ENCODE peak calls at places on chromosomes 4 and X, in six cellular contexts. One of them, this sample, is unnamed.

GRCh38 chrX:30659421-30659820 is 6.2 kb downstream of the GK start:
- DNase-seq in fibroblast of lung: peak; percentile 95
- DNase-seq in ovary: no peak
- DNase-seq in omental fat pad: no peak
- DNase-seq in nephron progenitor cell: no peak
- DNase-seq in fibroblast of pulmonary artery: peak; percentile 91
- DNase-seq in this sample: no peak

GRCh38 chrX:41382699-41383645 is 49.0 kb downstream of the DDX3X start:
- DNase-seq in fibroblast of lung: peak; percentile 63
- DNase-seq in ovary: no peak
- DNase-seq in omental fat pad: no peak
- DNase-seq in nephron progenitor cell: no peak
- DNase-seq in fibroblast of pulmonary artery: peak; percentile 63
- DNase-seq in this sample: no peak

GRCh38 chrX:7574325-7574724 is 268.6 kb upstream of the VCX start:
- DNase-seq in fibroblast of lung: no peak
- DNase-seq in ovary: no peak
- DNase-seq in omental fat pad: no peak
- DNase-seq in nephron progenitor cell: peak; percentile 53
- DNase-seq in fibroblast of pulmonary artery: peak; percentile 0
- DNase-seq in this sample: peak; percentile 80

GRCh38 chr4:122718265-122718664 is 14.2 kb upstream of the BBS12 start:
- DNase-seq in fibroblast of lung: no peak
- DNase-seq in ovary: no peak
- DNase-seq in omental fat pad: no peak
- DNase-seq in nephron progenitor cell: no peak
- DNase-seq in fibroblast of pulmonary artery: no peak
- DNase-seq in this sample: no peak

GRCh38 chr4:64584981-64585557 is 175.8 kb upstream of the TECRL start:
- DNase-seq in fibroblast of lung: peak; percentile 36
- DNase-seq in ovary: no peak
- DNase-seq in omental fat pad: no peak
- DNase-seq in nephron progenitor cell: peak; percentile 22
- DNase-seq in fibroblast of pulmonary artery: peak; percentile 60
- DNase-seq in this sample: peak; percentile 67

GRCh38 chr4:7423801-7424552 is 10.8 kb downstream of the PSAPL1 start:
- DNase-seq in fibroblast of lung: no peak
- DNase-seq in ovary: peak; percentile 6
- DNase-seq in omental fat pad: no peak
- DNase-seq in nephron progenitor cell: no peak
- DNase-seq in fibroblast of pulmonary artery: no peak
- DNase-seq in this sample: no peak

GRCh38 chrX:48938721-48939416 is 18.5 kb downstream of the OTUD5 start:
- DNase-seq in fibroblast of lung: no peak
- DNase-seq in ovary: no peak
- DNase-seq in omental fat pad: no peak
- DNase-seq in nephron progenitor cell: no peak
- DNase-seq in fibroblast of pulmonary artery: no peak
- DNase-seq in this sample: no peak

GRCh38 chrX:29530520-29530919 is 684.8 kb upstream of the MAGEB2 start:
- DNase-seq in fibroblast of lung: peak; percentile 57
- DNase-seq in ovary: no peak
- DNase-seq in omental fat pad: no peak
- DNase-seq in nephron progenitor cell: no peak
- DNase-seq in fibroblast of pulmonary artery: peak; percentile 70
- DNase-seq in this sample: no peak

GRCh38 chr4:8200302-8200975 is 1.3 kb downstream of the SH3TC1 start:
- DNase-seq in fibroblast of lung: peak; percentile 69
- DNase-seq in ovary: no peak
- DNase-seq in omental fat pad: no peak
- DNase-seq in nephron progenitor cell: no peak
- DNase-seq in fibroblast of pulmonary artery: peak; percentile 44
- DNase-seq in this sample: no peak

GRCh38 chr4:13611283-13611842 is 16.2 kb downstream of the BOD1L1 start:
- DNase-seq in fibroblast of lung: peak; percentile 33
- DNase-seq in ovary: no peak
- DNase-seq in omental fat pad: no peak
- DNase-seq in nephron progenitor cell: no peak
- DNase-seq in fibroblast of pulmonary artery: peak; percentile 54
- DNase-seq in this sample: no peak

GRCh38 chr4:75800972-75801371 is 76.6 kb downstream of the USO1 start:
- DNase-seq in fibroblast of lung: no peak
- DNase-seq in ovary: no peak
- DNase-seq in omental fat pad: no peak
- DNase-seq in nephron progenitor cell: no peak
- DNase-seq in fibroblast of pulmonary artery: no peak
- DNase-seq in this sample: no peak

GRCh38 chr4:165207016-165207430 is 338 bp upstream of the KLHL2 start:
- DNase-seq in fibroblast of lung: peak; percentile 35
- DNase-seq in ovary: no peak
- DNase-seq in omental fat pad: no peak
- DNase-seq in nephron progenitor cell: peak; percentile 14
- DNase-seq in fibroblast of pulmonary artery: no peak
- DNase-seq in this sample: peak; percentile 18

GRCh38 chr4:185392156-185392555 is 3.6 kb downstream of the LRP2BP start:
- DNase-seq in fibroblast of lung: no peak
- DNase-seq in ovary: no peak
- DNase-seq in omental fat pad: no peak
- DNase-seq in nephron progenitor cell: no peak
- DNase-seq in fibroblast of pulmonary artery: no peak
- DNase-seq in this sample: no peak

GRCh38 chr4:123398151-123398802 is 1.7 kb downstream of the SPRY1 start:
- DNase-seq in fibroblast of lung: peak; percentile 67
- DNase-seq in ovary: peak; percentile 80
- DNase-seq in omental fat pad: no peak
- DNase-seq in nephron progenitor cell: peak; percentile 76
- DNase-seq in fibroblast of pulmonary artery: peak; percentile 54
- DNase-seq in this sample: peak; percentile 65

GRCh38 chrX:133258481-133258880 is 40.3 kb upstream of the TFDP3 start:
- DNase-seq in fibroblast of lung: peak; percentile 42
- DNase-seq in ovary: no peak
- DNase-seq in omental fat pad: no peak
- DNase-seq in nephron progenitor cell: no peak
- DNase-seq in fibroblast of pulmonary artery: no peak
- DNase-seq in this sample: no peak

GRCh38 chr4:48804584-48805301 is 24.7 kb upstream of the FRYL start:
- DNase-seq in fibroblast of lung: peak; percentile 51
- DNase-seq in ovary: no peak
- DNase-seq in omental fat pad: no peak
- DNase-seq in nephron progenitor cell: peak; percentile 46
- DNase-seq in fibroblast of pulmonary artery: no peak
- DNase-seq in this sample: no peak

GRCh38 chr4:177455591-177455990 is 13.4 kb upstream of the AGA start:
- DNase-seq in fibroblast of lung: peak; percentile 47
- DNase-seq in ovary: no peak
- DNase-seq in omental fat pad: no peak
- DNase-seq in nephron progenitor cell: no peak
- DNase-seq in fibroblast of pulmonary artery: peak; percentile 51
- DNase-seq in this sample: peak; percentile 71

GRCh38 chr4:135368826-135369225 is 1167.2 kb upstream of the PABPC4L start:
- DNase-seq in fibroblast of lung: peak; percentile 7
- DNase-seq in ovary: no peak
- DNase-seq in omental fat pad: no peak
- DNase-seq in nephron progenitor cell: no peak
- DNase-seq in fibroblast of pulmonary artery: peak; percentile 11
- DNase-seq in this sample: no peak

GRCh38 chrX:153593811-153594500 is 5.0 kb downstream of the CCNQ start:
- DNase-seq in fibroblast of lung: no peak
- DNase-seq in ovary: no peak
- DNase-seq in omental fat pad: no peak
- DNase-seq in nephron progenitor cell: no peak
- DNase-seq in fibroblast of pulmonary artery: no peak
- DNase-seq in this sample: no peak

GRCh38 chr4:186587416-186588018 is 32.1 kb upstream of the MTNR1A start:
- DNase-seq in fibroblast of lung: peak; percentile 75
- DNase-seq in ovary: peak; percentile 68
- DNase-seq in omental fat pad: peak; percentile 90
- DNase-seq in nephron progenitor cell: peak; percentile 81
- DNase-seq in fibroblast of pulmonary artery: peak; percentile 81
- DNase-seq in this sample: peak; percentile 76

GRCh38 chrX:72365126-72365525 is 59.4 kb upstream of the CITED1 start:
- DNase-seq in fibroblast of lung: no peak
- DNase-seq in ovary: no peak
- DNase-seq in omental fat pad: no peak
- DNase-seq in nephron progenitor cell: no peak
- DNase-seq in fibroblast of pulmonary artery: no peak
- DNase-seq in this sample: no peak

GRCh38 chr4:93828332-93828829 is at the start of gene ATOH1:
- DNase-seq in fibroblast of lung: peak; percentile 23
- DNase-seq in ovary: peak; percentile 20
- DNase-seq in omental fat pad: no peak
- DNase-seq in nephron progenitor cell: peak; percentile 66
- DNase-seq in fibroblast of pulmonary artery: no peak
- DNase-seq in this sample: peak; percentile 64

GRCh38 chr4:77349796-77350195 is 192.8 kb downstream of the CCNG2 start:
- DNase-seq in fibroblast of lung: no peak
- DNase-seq in ovary: no peak
- DNase-seq in omental fat pad: no peak
- DNase-seq in nephron progenitor cell: no peak
- DNase-seq in fibroblast of pulmonary artery: no peak
- DNase-seq in this sample: no peak

GRCh38 chrX:119206203-119206602 is 29.9 kb upstream of the PGRMC1 start:
- DNase-seq in fibroblast of lung: no peak
- DNase-seq in ovary: no peak
- DNase-seq in omental fat pad: no peak
- DNase-seq in nephron progenitor cell: no peak
- DNase-seq in fibroblast of pulmonary artery: no peak
- DNase-seq in this sample: no peak

GRCh38 chr4:10965196-10965595 is 280.6 kb upstream of the CLNK start:
- DNase-seq in fibroblast of lung: no peak
- DNase-seq in ovary: no peak
- DNase-seq in omental fat pad: no peak
- DNase-seq in nephron progenitor cell: no peak
- DNase-seq in fibroblast of pulmonary artery: no peak
- DNase-seq in this sample: no peak

GRCh38 chr4:41216294-41217019 is 2.1 kb upstream of the APBB2 start:
- DNase-seq in fibroblast of lung: peak; percentile 76
- DNase-seq in ovary: peak; percentile 83
- DNase-seq in omental fat pad: no peak
- DNase-seq in nephron progenitor cell: peak; percentile 72
- DNase-seq in fibroblast of pulmonary artery: peak; percentile 76
- DNase-seq in this sample: peak; percentile 82
- TF ChIP-seq CTCF in fibroblast of lung: peak; percentile 49
- TF ChIP-seq CTCF in ovary: peak; percentile 61
- TF ChIP-seq CTCF in omental fat pad: no peak
- TF ChIP-seq CTCF in nephron progenitor cell: peak; percentile 11
- TF ChIP-seq CTCF in fibroblast of pulmonary artery: peak; percentile 39
- TF ChIP-seq CTCF in this sample: peak; percentile 35

GRCh38 chrX:140664939-140665338 is 44.6 kb upstream of the LINC00632 start:
- DNase-seq in fibroblast of lung: peak; percentile 37
- DNase-seq in ovary: no peak
- DNase-seq in omental fat pad: no peak
- DNase-seq in nephron progenitor cell: no peak
- DNase-seq in fibroblast of pulmonary artery: peak; percentile 36
- DNase-seq in this sample: peak; percentile 41

GRCh38 chrX:140661657-140662056 is 47.9 kb upstream of the LINC00632 start:
- DNase-seq in fibroblast of lung: peak; percentile 2
- DNase-seq in ovary: no peak
- DNase-seq in omental fat pad: no peak
- DNase-seq in nephron progenitor cell: no peak
- DNase-seq in fibroblast of pulmonary artery: no peak
- DNase-seq in this sample: peak; percentile 0
- TF ChIP-seq CTCF in fibroblast of lung: no peak
- TF ChIP-seq CTCF in ovary: no peak
- TF ChIP-seq CTCF in omental fat pad: no peak
- TF ChIP-seq CTCF in nephron progenitor cell: no peak
- TF ChIP-seq CTCF in fibroblast of pulmonary artery: no peak
- TF ChIP-seq CTCF in this sample: no peak

DNA sequence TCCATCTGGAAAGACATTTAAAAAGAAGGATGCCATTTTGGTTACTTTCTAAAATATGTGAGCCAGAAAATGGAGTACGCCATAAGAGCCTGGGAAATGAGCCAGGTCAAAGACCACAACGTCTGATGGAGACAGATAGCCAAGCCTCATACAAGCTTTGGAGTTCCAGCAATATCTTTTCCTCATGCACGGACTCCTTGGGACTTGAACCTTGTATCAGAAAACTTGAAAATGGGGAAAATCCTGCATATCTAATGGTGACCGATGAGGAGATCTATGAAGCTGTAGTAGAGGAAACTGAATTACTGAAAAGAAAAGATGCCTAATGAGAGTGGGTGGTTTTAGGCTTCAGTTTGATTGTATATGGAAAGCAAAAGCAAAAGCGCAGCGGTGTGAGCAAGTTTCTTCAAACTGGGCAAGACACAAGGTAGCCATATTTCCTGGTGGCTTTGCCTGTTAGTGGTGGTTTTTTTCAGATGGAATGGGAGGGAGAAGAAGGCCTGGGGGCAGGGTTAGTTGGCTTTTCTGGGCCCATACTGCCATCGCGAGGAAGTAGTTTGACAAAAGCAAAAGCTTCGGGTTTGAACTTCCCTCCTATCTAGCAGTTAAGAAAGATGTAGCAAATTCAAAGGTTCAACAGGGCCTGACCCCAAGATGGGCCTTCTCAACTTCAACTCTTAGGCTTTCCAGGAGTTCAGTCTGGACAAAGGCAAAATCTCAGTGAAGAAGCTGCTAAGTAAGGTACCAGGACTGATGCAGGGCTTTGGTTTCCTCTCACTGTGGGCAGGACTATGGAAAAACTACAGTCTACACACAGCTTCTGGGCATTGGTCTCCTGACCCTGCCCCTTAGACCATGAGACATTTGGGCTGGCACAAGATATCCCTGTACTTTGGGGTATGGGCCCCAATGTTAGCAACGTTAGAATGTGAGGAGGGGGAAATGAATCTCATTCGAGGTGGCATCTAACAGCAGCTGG is 210.0 kb upstream of the STK26 start:
- DNase-seq in fibroblast of lung: no peak
- DNase-seq in ovary: peak; percentile 81
- DNase-seq in omental fat pad: peak; percentile 52
- DNase-seq in nephron progenitor cell: no peak
- DNase-seq in fibroblast of pulmonary artery: no peak
- DNase-seq in this sample: no peak
- TF ChIP-seq CTCF in fibroblast of lung: no peak
- TF ChIP-seq CTCF in ovary: peak; percentile 39
- TF ChIP-seq CTCF in omental fat pad: no peak
- TF ChIP-seq CTCF in nephron progenitor cell: no peak
- TF ChIP-seq CTCF in fibroblast of pulmonary artery: no peak
- TF ChIP-seq CTCF in this sample: no peak

GRCh38 chrX:54042609-54043010 is 1.7 kb downstream of the PHF8 start:
- DNase-seq in fibroblast of lung: peak; percentile 57
- DNase-seq in ovary: peak; percentile 52
- DNase-seq in omental fat pad: no peak
- DNase-seq in nephron progenitor cell: peak; percentile 51
- DNase-seq in fibroblast of pulmonary artery: peak; percentile 58
- DNase-seq in this sample: peak; percentile 72
- TF ChIP-seq CTCF in fibroblast of lung: peak; percentile 30
- TF ChIP-seq CTCF in ovary: no peak
- TF ChIP-seq CTCF in omental fat pad: no peak
- TF ChIP-seq CTCF in nephron progenitor cell: no peak
- TF ChIP-seq CTCF in fibroblast of pulmonary artery: peak; percentile 22
- TF ChIP-seq CTCF in this sample: peak; percentile 28

This sample was measured in cardiac muscle cell.